ENCODE peak calls at places on chromosomes 1 and 21, in ten cellular contexts. D is hepatocyte; X is caudate nucleus; Z is gastrocnemius medialis; B is aorta; R is cardiac muscle cell; G is thoracic aorta; F is naive thymus-derived CD4-positive, alpha-beta T cell; S is mammary epithelial cell; W is PC-3. I is an unnamed sample.

GRCh38 chr1:110873856-110874255 is 908 bp downstream of the CD53 start:
- DNase-seq in B (no peak), F (no peak), Z (no peak), R (no peak), W (no peak), X (no peak), D (no peak), G (no peak), S (no peak), I (no peak)

GRCh38 chr1:85109475-85109874 is 61.2 kb upstream of the MCOLN3 start:
- DNase-seq in D (peak), S (peak), R (peak), W (peak), G (no peak), F (peak), X (no peak), B (no peak), Z (peak), I (peak)

GRCh38 chr1:203362561-203363055 is 11.7 kb upstream of the FMOD start:
- DNase-seq in B (no peak), X (no peak), Z (no peak), F (no peak), S (no peak), W (no peak), D (no peak), G (no peak), R (no peak), I (no peak)

GRCh38 chr1:205593967-205594366 is 37.8 kb downstream of the ELK4 start:
- DNase-seq in W (no peak), G (no peak), D (no peak), F (peak), X (no peak), R (no peak), Z (no peak), S (no peak), B (peak), I (no peak)

GRCh38 chr1:43241352-43241953 is 28.3 kb upstream of the TMEM125 start:
- DNase-seq in F (no peak), B (no peak), R (peak), Z (no peak), W (peak), G (no peak), D (peak), X (no peak), S (peak), I (peak)

GRCh38 chr1:233440952-233441401 is 113.5 kb downstream of the MAP3K21 start:
- DNase-seq in W (peak), F (no peak), B (no peak), D (peak), R (peak), G (no peak), X (no peak), S (peak), Z (no peak), I (peak)

GRCh38 chr1:119279441-119280415 is 88.9 kb upstream of the HAO2 start:
- DNase-seq in F (no peak), R (peak), W (peak), X (no peak), B (no peak), Z (no peak), S (peak), G (no peak), D (peak), I (peak)

GRCh38 chr1:218380125-218380977 is 35.2 kb downstream of the TGFB2 start:
- DNase-seq in F (no peak), D (peak), W (peak), X (no peak), S (peak), Z (no peak), G (no peak), B (no peak), R (peak), I (peak)

GRCh38 chr21:41283211-41283818 is 33.3 kb upstream of the FAM3B start:
- DNase-seq in B (no peak), W (peak), Z (no peak), F (peak), G (no peak), S (peak), D (peak), R (peak), X (no peak), I (peak)

DNA sequence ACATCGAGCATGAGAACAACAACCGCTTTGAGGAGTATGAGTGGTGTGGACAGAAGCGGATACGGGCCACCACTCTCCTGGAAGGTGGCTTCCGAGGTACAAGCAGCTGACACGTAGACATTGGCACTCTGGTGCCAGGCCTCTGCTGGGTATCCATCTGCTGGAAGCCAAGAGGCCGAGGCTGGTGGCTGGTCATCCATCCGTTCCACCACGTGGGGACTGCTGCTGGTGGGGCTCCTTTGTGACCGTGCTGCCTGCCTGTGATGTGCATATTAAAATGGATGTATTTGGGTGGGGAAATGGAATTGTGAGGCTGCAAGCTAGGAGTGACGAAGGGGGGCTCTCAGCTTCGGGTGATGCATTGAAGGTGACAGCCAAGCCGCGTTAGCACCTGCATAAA is 38.2 kb downstream of the TMEM53 start:
- DNase-seq in Z (no peak), X (no peak), S (no peak), B (no peak), R (no peak), G (no peak), D (no peak), F (no peak), W (no peak), I (no peak)
- H3K27ac ChIP-seq in Z (peak), X (no peak), S (no peak), B (no peak), R (no peak), G (no peak), D (no peak), F (no peak), W (no peak), I (no peak)

DNA sequence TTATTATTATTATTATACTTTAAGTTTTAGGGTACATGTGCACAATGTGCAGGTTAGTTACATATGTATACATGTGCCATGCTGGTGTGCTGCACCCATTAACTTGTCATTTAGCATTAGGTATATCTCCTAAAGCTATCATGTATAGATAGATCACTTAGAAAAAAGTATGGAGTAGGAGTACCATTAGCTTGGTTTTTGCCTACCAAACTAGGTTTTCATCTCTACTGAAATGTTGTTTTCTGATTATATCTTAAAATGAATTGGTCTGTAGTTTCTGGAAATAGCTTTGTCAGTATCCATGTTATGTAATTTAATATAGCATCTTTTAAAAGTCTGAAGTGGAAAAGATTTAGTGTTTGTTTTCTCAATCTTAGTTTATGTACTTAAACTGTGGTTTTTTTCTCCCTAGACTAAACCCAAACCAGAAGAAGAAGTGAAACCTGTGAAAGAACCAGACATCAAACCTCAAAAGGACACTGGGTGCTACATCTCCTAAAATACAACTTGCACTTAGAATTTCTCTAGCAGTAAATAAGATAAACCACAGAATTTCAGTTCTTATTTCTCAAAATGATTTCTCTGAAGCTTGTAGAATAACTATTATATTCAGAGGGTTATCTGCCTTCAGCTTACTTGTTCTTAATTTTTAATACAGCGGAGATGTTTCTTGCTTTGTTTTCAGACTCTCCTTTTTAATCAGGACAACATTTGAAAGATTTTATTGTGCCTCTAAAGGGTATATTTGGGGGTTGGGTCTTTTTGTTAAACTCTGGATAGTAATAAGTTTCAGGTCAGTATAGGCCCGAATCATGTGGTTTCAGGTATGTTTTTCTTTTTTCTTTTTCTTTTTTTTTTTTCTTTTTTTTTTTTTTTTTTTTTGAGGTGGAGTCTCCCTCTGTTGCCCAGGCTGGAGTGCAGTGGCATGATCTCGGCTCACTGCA is 4.5 kb upstream of the FAM177B start:
- DNase-seq in W (no peak), F (no peak), D (no peak), X (no peak), B (no peak), R (no peak), G (no peak), Z (no peak), S (no peak), I (no peak)
- H3K27ac ChIP-seq in W (no peak), F (no peak), D (no peak), X (no peak), B (no peak), R (no peak), G (no peak), Z (no peak), S (no peak), I (no peak)

GRCh38 chr1:26035203-26035958 is 10.5 kb downstream of the SLC30A2 start:
- DNase-seq in F (peak), W (peak), D (peak), S (peak), Z (peak), B (peak), X (peak), R (peak), G (peak), I (peak)
- H3K27ac ChIP-seq in F (peak), W (no peak), D (peak), S (no peak), Z (peak), B (peak), X (peak), R (peak), G (peak), I (no peak)

GRCh38 chr1:9942399-9942938 is 722 bp downstream of the LZIC start:
- DNase-seq in S (peak), R (peak), Z (no peak), X (no peak), F (peak), W (peak), G (no peak), D (peak), B (no peak), I (peak)
- H3K27ac ChIP-seq in S (peak), R (peak), Z (peak), X (peak), F (peak), W (peak), G (peak), D (peak), B (peak), I (peak)

GRCh38 chr1:24191860-24192259 is 4.8 kb upstream of the IFNLR1 start:
- DNase-seq in G (no peak), Z (no peak), S (peak), B (no peak), W (peak), X (no peak), F (no peak), D (peak), R (peak), I (peak)
- H3K27ac ChIP-seq in G (no peak), Z (peak), S (peak), B (no peak), W (peak), X (no peak), F (no peak), D (peak), R (no peak), I (peak)

GRCh38 chr1:95034506-95034905 is 38.2 kb downstream of the ALG14 start:
- DNase-seq in W (no peak), S (peak), B (no peak), F (no peak), G (no peak), Z (no peak), D (no peak), R (no peak), X (no peak), I (no peak)
- H3K27ac ChIP-seq in W (no peak), S (peak), B (no peak), F (no peak), G (no peak), Z (no peak), D (no peak), R (no peak), X (no peak), I (no peak)

DNA sequence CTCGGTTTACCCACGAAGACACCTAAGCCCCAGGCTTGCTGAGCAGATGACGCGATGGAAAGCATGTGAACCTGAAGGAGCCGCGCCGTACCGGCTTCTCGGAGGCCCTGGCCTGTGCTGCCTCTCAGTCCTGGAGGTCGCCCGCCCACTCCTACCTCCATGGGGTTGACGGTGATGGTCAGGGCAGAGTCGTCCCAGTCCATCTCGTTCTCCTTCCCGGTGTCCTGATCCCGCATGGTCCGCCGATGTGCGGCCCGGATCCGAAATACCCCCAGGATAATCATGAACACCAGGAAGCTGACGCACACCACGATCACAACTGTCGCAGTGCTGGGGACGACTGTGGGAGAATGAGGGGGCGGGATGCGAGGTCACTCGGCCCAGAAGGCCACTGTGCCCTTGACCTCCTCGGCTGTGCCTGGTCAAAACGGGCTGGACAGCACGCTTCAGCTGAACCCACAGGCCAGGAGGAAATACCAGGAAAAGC is 79.6 kb downstream of the PIK3CD start:
- DNase-seq in X (no peak), Z (no peak), F (no peak), D (no peak), B (peak), W (no peak), S (no peak), G (no peak), R (no peak), I (no peak)
- H3K27ac ChIP-seq in X (no peak), Z (no peak), F (no peak), D (no peak), B (no peak), W (no peak), S (no peak), G (no peak), R (no peak), I (no peak)

I was measured in foreskin keratinocyte.